ENCODE peak calls at places on chromosome 11, in five cellular contexts. One of them, this sample, is unnamed.

GRCh38 chr11:78020248-78020647 is 2.8 kb downstream of the KCTD14 start:
- DNase-seq in M059J: peak; percentile 26
- DNase-seq in nephron progenitor cell: no peak
- DNase-seq in neural progenitor cell: no peak
- DNase-seq in ACHN: no peak
- DNase-seq in this sample: peak; percentile 31

GRCh38 chr11:111329306-111330204 is 31.2 kb downstream of the POU2AF3 start:
- DNase-seq in M059J: no peak
- DNase-seq in nephron progenitor cell: no peak
- DNase-seq in neural progenitor cell: no peak
- DNase-seq in ACHN: no peak
- DNase-seq in this sample: no peak

GRCh38 chr11:36449566-36450390 is 60.3 kb downstream of the TRAF6 start:
- DNase-seq in M059J: no peak
- DNase-seq in nephron progenitor cell: no peak
- DNase-seq in neural progenitor cell: no peak
- DNase-seq in ACHN: no peak
- DNase-seq in this sample: no peak

GRCh38 chr11:75025561-75025960 is 36.8 kb downstream of the NEU3 start:
- DNase-seq in M059J: no peak
- DNase-seq in nephron progenitor cell: no peak
- DNase-seq in neural progenitor cell: no peak
- DNase-seq in ACHN: no peak
- DNase-seq in this sample: no peak

GRCh38 chr11:92885600-92885999 is 83.9 kb upstream of the MTNR1B start:
- DNase-seq in M059J: no peak
- DNase-seq in nephron progenitor cell: no peak
- DNase-seq in neural progenitor cell: no peak
- DNase-seq in ACHN: no peak
- DNase-seq in this sample: no peak

GRCh38 chr11:2932850-2933251 is 3.6 kb upstream of the PHLDA2 start:
- DNase-seq in M059J: peak; percentile 90
- DNase-seq in nephron progenitor cell: no peak
- DNase-seq in neural progenitor cell: no peak
- DNase-seq in ACHN: peak; percentile 51
- DNase-seq in this sample: no peak

GRCh38 chr11:110565690-110566336 is 136.1 kb downstream of the FDX1 start:
- DNase-seq in M059J: peak; percentile 88
- DNase-seq in nephron progenitor cell: no peak
- DNase-seq in neural progenitor cell: no peak
- DNase-seq in ACHN: no peak
- DNase-seq in this sample: no peak

GRCh38 chr11:119709638-119710346 is 19.2 kb downstream of the NECTIN1 start:
- DNase-seq in M059J: peak; percentile 49
- DNase-seq in nephron progenitor cell: peak; percentile 67
- DNase-seq in neural progenitor cell: peak; percentile 95
- DNase-seq in ACHN: no peak
- DNase-seq in this sample: no peak

GRCh38 chr11:9943346-9944110 is 279.7 kb downstream of the SWAP70 start:
- DNase-seq in M059J: peak; percentile 39
- DNase-seq in nephron progenitor cell: no peak
- DNase-seq in neural progenitor cell: no peak
- DNase-seq in ACHN: no peak
- DNase-seq in this sample: no peak

GRCh38 chr11:47403571-47403970 is 4.8 kb upstream of the SLC39A13 start:
- DNase-seq in M059J: no peak
- DNase-seq in nephron progenitor cell: no peak
- DNase-seq in neural progenitor cell: peak; percentile 16
- DNase-seq in ACHN: no peak
- DNase-seq in this sample: no peak

GRCh38 chr11:93085097-93085496 is 112.7 kb downstream of the SLC36A4 start:
- DNase-seq in M059J: peak; percentile 65
- DNase-seq in nephron progenitor cell: no peak
- DNase-seq in neural progenitor cell: no peak
- DNase-seq in ACHN: no peak
- DNase-seq in this sample: no peak

GRCh38 chr11:13339196-13340153 is 61.9 kb downstream of the BMAL1 start:
- DNase-seq in M059J: peak; percentile 92
- DNase-seq in nephron progenitor cell: no peak
- DNase-seq in neural progenitor cell: no peak
- DNase-seq in ACHN: peak; percentile 49
- DNase-seq in this sample: no peak

This sample was measured in Caco-2.